ENCODE peak calls at places on chromosomes 1 and 21, in ten cellular contexts. P, K, T, M, U, X, S, O, F and Q are unnamed samples.

GRCh38 chr1:53572061-53572801 is 113.0 kb downstream of the DMRTB1 start:
- DNase-seq in M (peak), S (peak), U (peak), O (peak), P (no peak), T (peak), K (peak), X (no peak), F (no peak), Q (no peak)

GRCh38 chr1:119293777-119294176 is 74.8 kb upstream of the HAO2 start:
- DNase-seq in F (no peak), O (no peak), K (no peak), U (no peak), P (no peak), M (no peak), X (no peak), T (no peak), S (no peak), Q (no peak)

GRCh38 chr1:6967431-6968079 is 182.3 kb downstream of the CAMTA1 start:
- DNase-seq in S (no peak), P (no peak), T (no peak), X (no peak), U (no peak), F (peak), M (no peak), K (peak), O (peak), Q (peak)

GRCh38 chr1:52707927-52708655 is 9.9 kb upstream of the COA7 start:
- DNase-seq in P (no peak), K (peak), O (peak), S (no peak), U (no peak), F (peak), T (peak), M (no peak), X (no peak), Q (peak)

GRCh38 chr1:23772049-23772853 is 6.0 kb upstream of the PITHD1 start:
- DNase-seq in K (peak), S (peak), O (peak), X (peak), M (peak), F (peak), U (no peak), P (peak), T (peak), Q (peak)

GRCh38 chr1:53381790-53382401 is 54.0 kb upstream of the LRP8 start:
- DNase-seq in F (peak), O (no peak), U (no peak), S (no peak), T (no peak), X (no peak), P (no peak), M (no peak), K (peak), Q (no peak)

GRCh38 chr1:2459757-2460156 is 16.3 kb upstream of the PLCH2 start:
- DNase-seq in M (peak), U (peak), P (no peak), K (peak), S (no peak), F (peak), X (peak), T (peak), O (no peak), Q (no peak)

GRCh38 chr1:211541715-211542477 is 37.1 kb downstream of the SLC30A1 start:
- DNase-seq in P (no peak), O (no peak), T (no peak), U (no peak), X (no peak), K (peak), S (no peak), F (no peak), M (no peak), Q (no peak)

GRCh38 chr1:109091196-109092193 is 931 bp downstream of the TMEM167B start:
- DNase-seq in O (no peak), T (no peak), P (peak), U (no peak), K (peak), X (no peak), S (no peak), M (no peak), F (peak), Q (peak)

GRCh38 chr1:65503427-65503826 is 83.0 kb downstream of the LEPR start:
- DNase-seq in U (no peak), O (no peak), T (no peak), K (peak), F (no peak), M (no peak), S (no peak), P (no peak), X (no peak), Q (no peak)

GRCh38 chr1:77762072-77762476 is 2.4 kb upstream of the USP33 start:
- DNase-seq in S (no peak), X (no peak), T (no peak), P (no peak), K (peak), U (no peak), M (no peak), O (no peak), F (peak), Q (no peak)

GRCh38 chr1:11339346-11340247 is 66.6 kb downstream of the UBIAD1 start:
- DNase-seq in O (no peak), S (no peak), T (no peak), U (no peak), P (no peak), F (no peak), X (peak), M (no peak), K (no peak), Q (no peak)

GRCh38 chr1:109793089-109793485 is 29.4 kb upstream of the EPS8L3 start:
- DNase-seq in M (peak), O (no peak), K (no peak), S (peak), U (no peak), F (no peak), T (no peak), P (no peak), X (no peak), Q (no peak)

GRCh38 chr1:209504571-209504970 is 78.9 kb upstream of the CAMK1G start:
- DNase-seq in T (no peak), X (no peak), M (no peak), P (no peak), U (no peak), O (no peak), F (no peak), S (no peak), K (no peak), Q (no peak)

GRCh38 chr1:48878191-48878940 is 101.7 kb upstream of the BEND5 start:
- DNase-seq in M (no peak), K (peak), U (peak), F (peak), O (no peak), S (no peak), P (no peak), T (no peak), X (no peak), Q (no peak)

GRCh38 chr1:203077956-203078355 is 7.9 kb downstream of the MYOG start:
- DNase-seq in K (no peak), M (no peak), O (no peak), T (no peak), U (no peak), F (no peak), X (no peak), P (no peak), S (no peak), Q (no peak)

GRCh38 chr1:216929870-216930582 is 206.8 kb upstream of the ESRRG start:
- DNase-seq in T (no peak), M (no peak), S (no peak), K (peak), P (no peak), F (peak), U (no peak), X (no peak), O (no peak), Q (no peak)

GRCh38 chr1:170881268-170882265 is 53.8 kb upstream of the MROH9 start:
- DNase-seq in X (no peak), K (peak), O (no peak), F (peak), S (no peak), U (peak), P (peak), M (no peak), T (no peak), Q (peak)

GRCh38 chr1:208235983-208236761 is 8.0 kb downstream of the PLXNA2 start:
- DNase-seq in X (peak), O (no peak), U (no peak), K (peak), P (no peak), F (peak), S (peak), T (peak), M (no peak), Q (peak)

GRCh38 chr1:234957330-234958065 is 171.1 kb downstream of the TOMM20 start:
- DNase-seq in O (no peak), S (no peak), U (no peak), X (no peak), P (no peak), T (no peak), F (peak), M (no peak), K (peak), Q (no peak)

GRCh38 chr1:9687120-9687875 is 35.8 kb downstream of the PIK3CD start:
- DNase-seq in K (peak), M (no peak), F (peak), T (peak), X (peak), S (peak), U (no peak), O (peak), P (peak), Q (peak)

GRCh38 chr1:3247521-3248031 is 178.6 kb downstream of the PRDM16 start:
- DNase-seq in U (no peak), O (no peak), P (no peak), X (no peak), T (no peak), F (no peak), S (no peak), K (no peak), M (no peak), Q (no peak)

GRCh38 chr1:42240964-42241755 is 76.6 kb upstream of the GUCA2A start:
- DNase-seq in K (peak), F (peak), T (no peak), M (no peak), U (no peak), O (no peak), P (no peak), S (no peak), X (no peak), Q (peak)

GRCh38 chr1:78722947-78723346 is 73.3 kb downstream of the IFI44 start:
- DNase-seq in K (peak), P (no peak), T (no peak), M (no peak), S (no peak), F (no peak), X (no peak), O (no peak), U (peak), Q (no peak)

GRCh38 chr1:12617901-12618660 is at the start of gene DHRS3:
- DNase-seq in M (no peak), F (peak), K (peak), O (peak), X (peak), S (peak), U (peak), T (peak), P (peak), Q (peak)

GRCh38 chr1:22774483-22775182 is 64.0 kb downstream of the EPHB2 start:
- DNase-seq in P (no peak), T (no peak), F (no peak), U (no peak), S (no peak), M (no peak), X (no peak), K (no peak), O (no peak), Q (no peak)

GRCh38 chr1:12047120-12047876 is 15.8 kb upstream of the TNFRSF8 start:
- DNase-seq in X (no peak), O (no peak), S (no peak), K (peak), P (peak), M (no peak), U (peak), T (no peak), F (peak), Q (peak)

GRCh38 chr1:21674957-21675356 is 5.8 kb upstream of the RAP1GAP start:
- DNase-seq in P (no peak), M (no peak), U (no peak), O (no peak), K (no peak), S (no peak), T (no peak), F (no peak), X (no peak), Q (no peak)

GRCh38 chr1:42936309-42937078 is 22.2 kb downstream of the SLC2A1 start:
- DNase-seq in M (no peak), T (no peak), X (peak), O (peak), P (no peak), K (peak), U (no peak), F (peak), S (no peak), Q (peak)

GRCh38 chr1:37362990-37363389 is 111.4 kb upstream of the ZC3H12A start:
- DNase-seq in M (no peak), K (no peak), F (no peak), X (no peak), O (no peak), S (no peak), T (no peak), P (no peak), U (no peak), Q (no peak)

GRCh38 chr1:62732327-62732726 is 44.1 kb upstream of the DOCK7 start:
- DNase-seq in U (no peak), K (no peak), O (no peak), X (no peak), P (no peak), F (no peak), S (no peak), T (no peak), M (no peak), Q (no peak)

GRCh38 chr1:165537351-165538107 is 6.3 kb upstream of the LRRC52 start:
- DNase-seq in O (no peak), M (no peak), F (no peak), K (no peak), T (no peak), S (no peak), U (no peak), P (no peak), X (no peak), Q (no peak)

GRCh38 chr1:64171797-64172281 is 31.6 kb upstream of the UBE2U start:
- DNase-seq in X (no peak), U (peak), K (peak), S (no peak), T (no peak), P (peak), M (no peak), O (no peak), F (peak), Q (peak)

GRCh38 chr1:115953180-115953579 is 23.1 kb upstream of the SLC22A15 start:
- DNase-seq in M (no peak), F (no peak), X (no peak), K (no peak), U (no peak), P (no peak), O (no peak), S (no peak), T (no peak), Q (no peak)

GRCh38 chr1:160834945-160835565 is 27.6 kb downstream of the CD244 start:
- DNase-seq in T (no peak), M (no peak), U (no peak), F (peak), S (no peak), X (no peak), P (peak), K (peak), O (no peak), Q (peak)

GRCh38 chr1:17513131-17513530 is 26.4 kb upstream of the ARHGEF10L start:
- DNase-seq in P (no peak), S (no peak), M (no peak), F (no peak), O (no peak), T (no peak), U (no peak), X (no peak), K (no peak), Q (no peak)

GRCh38 chr1:17514776-17515175 is 24.7 kb upstream of the ARHGEF10L start:
- DNase-seq in K (no peak), S (no peak), F (no peak), X (no peak), M (no peak), U (no peak), O (no peak), P (no peak), T (no peak), Q (no peak)

GRCh38 chr1:17520041-17520440 is 19.5 kb upstream of the ARHGEF10L start:
- DNase-seq in P (no peak), X (no peak), F (no peak), M (no peak), O (no peak), T (no peak), U (no peak), K (no peak), S (no peak), Q (no peak)

GRCh38 chr1:17520473-17521319 is 18.8 kb upstream of the ARHGEF10L start:
- DNase-seq in O (no peak), T (no peak), P (no peak), U (no peak), F (no peak), X (no peak), S (no peak), M (no peak), K (no peak), Q (no peak)

DNA sequence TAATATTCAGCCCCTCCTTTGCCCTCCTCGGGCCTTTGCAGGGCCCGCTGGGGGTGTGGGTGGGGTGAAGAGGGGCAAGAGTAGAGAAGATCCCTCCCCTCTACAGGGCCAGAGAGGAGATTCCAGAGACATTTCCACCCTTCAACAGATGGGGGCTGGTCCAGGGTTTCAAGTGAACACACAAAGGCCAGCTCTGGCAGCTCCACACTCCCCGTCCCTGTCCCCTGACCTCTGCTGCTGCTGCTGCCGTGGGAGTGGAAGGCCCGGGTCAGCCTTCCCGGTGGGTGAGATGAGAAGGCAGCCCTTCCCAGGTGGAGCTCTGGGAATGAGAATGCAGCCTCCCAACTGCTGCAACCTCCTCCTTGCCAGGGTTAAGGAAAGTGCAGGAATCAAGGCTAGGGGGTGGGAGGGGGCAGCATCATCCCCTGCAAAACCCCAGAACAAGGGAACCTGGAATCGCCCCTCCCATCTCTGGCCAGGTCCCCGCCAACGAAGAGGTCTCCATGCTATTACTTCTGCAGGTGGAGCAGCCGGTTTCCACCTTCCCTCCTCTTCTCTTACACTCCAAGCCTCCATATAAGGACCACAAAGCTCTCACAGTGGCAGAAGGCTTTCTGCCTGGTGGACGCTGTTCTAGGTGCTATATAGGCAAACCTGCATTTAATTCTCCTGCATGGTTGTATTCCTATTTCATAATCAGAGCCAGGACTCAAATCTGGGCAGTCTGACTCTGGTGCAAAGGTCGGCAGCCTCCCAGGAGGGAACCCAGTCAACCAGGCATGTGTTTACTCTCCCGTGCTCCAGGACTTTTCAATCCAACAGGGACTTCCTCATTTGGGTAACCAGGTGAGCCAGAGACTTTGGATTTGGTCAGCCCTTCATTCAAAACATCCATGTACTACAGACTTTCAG is 22.9 kb upstream of the ARHGEF10L start:
- DNase-seq in O (no peak), T (no peak), U (no peak), F (no peak), M (no peak), K (no peak), X (no peak), P (no peak), S (no peak), Q (no peak)
- H3K4me3 ChIP-seq in O (no peak), T (no peak), U (no peak), F (no peak), M (no peak), K (no peak), X (no peak), P (no peak), S (no peak), Q (no peak)

GRCh38 chr1:169108897-169109560 is 2.5 kb downstream of the ATP1B1 start:
- DNase-seq in S (no peak), X (no peak), T (no peak), O (no peak), M (no peak), K (peak), U (no peak), P (no peak), F (no peak), Q (peak)

GRCh38 chr1:169111472-169111871 is 5.0 kb downstream of the ATP1B1 start:
- DNase-seq in M (no peak), O (no peak), T (no peak), P (no peak), F (no peak), S (no peak), X (no peak), K (no peak), U (no peak), Q (no peak)

GRCh38 chr1:169110691-169111447 is 4.4 kb downstream of the ATP1B1 start:
- DNase-seq in F (peak), U (no peak), S (peak), T (no peak), M (no peak), K (peak), P (no peak), X (no peak), O (no peak), Q (no peak)

GRCh38 chr1:169109561-169110134 is 3.2 kb downstream of the ATP1B1 start:
- DNase-seq in T (peak), P (no peak), F (peak), M (peak), U (no peak), O (no peak), X (no peak), K (peak), S (no peak), Q (no peak)

DNA sequence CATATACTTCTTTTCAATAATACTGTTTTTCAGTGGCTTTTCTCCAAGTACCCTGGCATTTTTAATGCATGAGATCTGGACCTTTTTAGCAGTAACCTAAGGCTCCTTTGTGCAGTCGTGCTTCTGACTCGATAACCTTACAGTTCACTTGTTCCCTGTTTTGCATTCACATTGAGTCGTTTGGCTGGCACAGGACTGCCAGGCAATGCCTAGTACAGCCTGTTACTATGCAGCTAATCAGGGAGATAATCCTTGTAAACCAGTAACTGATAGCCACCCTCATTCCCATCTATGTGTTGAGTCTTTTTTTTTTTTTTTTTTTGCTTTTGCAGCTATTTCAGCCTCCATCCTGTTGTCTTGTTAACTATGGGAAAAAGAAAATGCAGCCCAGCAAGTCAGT is 3.8 kb downstream of the ATP1B1 start:
- DNase-seq in K (no peak), S (no peak), F (no peak), U (no peak), X (no peak), M (no peak), P (no peak), T (no peak), O (no peak), Q (no peak)
- H3K4me3 ChIP-seq in K (peak), S (no peak), F (no peak), U (no peak), X (peak), M (peak), P (no peak), T (peak), O (no peak), Q (no peak)

GRCh38 chr21:42346441-42346840 is 4.4 kb downstream of the TFF2 start:
- DNase-seq in P (no peak), S (no peak), M (no peak), X (no peak), O (peak), F (no peak), U (no peak), K (no peak), T (no peak), Q (no peak)
- H3K4me3 ChIP-seq in P (no peak), S (no peak), M (no peak), X (no peak), O (no peak), F (no peak), U (no peak), K (no peak), T (no peak), Q (no peak)

GRCh38 chr1:205343431-205344009 is 13.2 kb downstream of the KLHDC8A start:
- DNase-seq in M (no peak), K (no peak), F (no peak), X (no peak), T (no peak), U (no peak), S (no peak), P (no peak), O (peak), Q (no peak)
- H3K4me3 ChIP-seq in M (peak), K (no peak), F (no peak), X (peak), T (peak), U (no peak), S (peak), P (no peak), O (peak), Q (no peak)

DNA sequence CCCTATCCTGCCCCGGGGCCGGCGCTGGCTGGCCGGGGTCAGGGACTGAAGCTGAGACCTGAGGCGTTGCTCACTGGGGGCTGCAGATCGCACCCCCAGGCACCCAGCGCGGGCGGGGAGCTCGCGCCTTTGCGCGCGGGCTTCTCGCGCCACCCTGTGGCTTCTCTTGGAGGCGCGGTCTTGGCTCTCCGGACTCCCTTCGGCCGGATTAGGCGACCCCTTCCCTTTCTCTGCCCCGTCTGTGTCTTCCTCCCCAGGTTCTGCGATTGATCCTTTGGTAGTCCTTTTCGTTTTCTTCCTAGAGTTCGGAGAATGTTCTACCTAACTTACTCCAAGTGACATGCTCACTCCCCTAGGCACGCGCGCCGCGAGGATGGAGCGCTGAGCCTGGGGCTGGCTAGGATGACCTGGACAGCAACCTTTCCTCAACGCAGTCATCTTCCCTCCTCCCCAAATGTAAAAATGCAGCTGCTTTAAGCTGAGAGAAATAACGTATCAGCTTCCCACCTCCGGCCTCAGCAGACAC is 489 bp upstream of the NTRK1 start:
- DNase-seq in F (peak), P (peak), S (no peak), O (peak), T (peak), X (peak), U (no peak), K (peak), M (no peak), Q (peak)
- H3K4me3 ChIP-seq in F (peak), P (peak), S (peak), O (no peak), T (peak), X (peak), U (peak), K (peak), M (peak), Q (peak)